ENCODE peak calls at places on chromosomes 1 and 21, in nine cellular contexts. One of them, this sample, is unnamed.

GRCh38 chr21:16509466-16509865 is 779.7 kb downstream of the USP25 start:
- DNase-seq in activated CD4-positive, CD25-positive, alpha-beta regulatory T cell treated with anti-CD3 and anti-CD28 coated beads, Interleukin-2, amount 50 U/mL, for 16 hours: no peak
- DNase-seq in NCI-H1105 treated with DMSO at 0.1 percent for 48 hours: no peak
- DNase-seq in NCI-H2081: no peak
- DNase-seq in nephron progenitor cell: no peak
- DNase-seq in endodermal cell: no peak
- DNase-seq in AG04450: no peak
- DNase-seq in prostate gland: no peak
- DNase-seq in H9: no peak
- DNase-seq in this sample: no peak

GRCh38 chr1:100631015-100631521 is 88.5 kb upstream of the VCAM1 start:
- DNase-seq in activated CD4-positive, CD25-positive, alpha-beta regulatory T cell treated with anti-CD3 and anti-CD28 coated beads, Interleukin-2, amount 50 U/mL, for 16 hours: no peak
- DNase-seq in NCI-H1105 treated with DMSO at 0.1 percent for 48 hours: no peak
- DNase-seq in NCI-H2081: no peak
- DNase-seq in nephron progenitor cell: no peak
- DNase-seq in endodermal cell: no peak
- DNase-seq in AG04450: peak
- DNase-seq in prostate gland: no peak
- DNase-seq in H9: no peak
- DNase-seq in this sample: no peak

GRCh38 chr1:83098791-83099190 is 900.1 kb downstream of the TTLL7 start:
- DNase-seq in activated CD4-positive, CD25-positive, alpha-beta regulatory T cell treated with anti-CD3 and anti-CD28 coated beads, Interleukin-2, amount 50 U/mL, for 16 hours: no peak
- DNase-seq in NCI-H1105 treated with DMSO at 0.1 percent for 48 hours: no peak
- DNase-seq in NCI-H2081: no peak
- DNase-seq in nephron progenitor cell: no peak
- DNase-seq in endodermal cell: no peak
- DNase-seq in AG04450: no peak
- DNase-seq in prostate gland: no peak
- DNase-seq in H9: no peak
- DNase-seq in this sample: no peak

GRCh38 chr1:172626845-172627244 is 32.1 kb upstream of the FASLG start:
- DNase-seq in activated CD4-positive, CD25-positive, alpha-beta regulatory T cell treated with anti-CD3 and anti-CD28 coated beads, Interleukin-2, amount 50 U/mL, for 16 hours: no peak
- DNase-seq in NCI-H1105 treated with DMSO at 0.1 percent for 48 hours: no peak
- DNase-seq in NCI-H2081: no peak
- DNase-seq in nephron progenitor cell: no peak
- DNase-seq in endodermal cell: no peak
- DNase-seq in AG04450: no peak
- DNase-seq in prostate gland: no peak
- DNase-seq in H9: no peak
- DNase-seq in this sample: no peak

GRCh38 chr1:22592051-22592450 is 28.8 kb downstream of the EPHA8 start:
- DNase-seq in activated CD4-positive, CD25-positive, alpha-beta regulatory T cell treated with anti-CD3 and anti-CD28 coated beads, Interleukin-2, amount 50 U/mL, for 16 hours: no peak
- DNase-seq in NCI-H1105 treated with DMSO at 0.1 percent for 48 hours: no peak
- DNase-seq in NCI-H2081: no peak
- DNase-seq in nephron progenitor cell: no peak
- DNase-seq in endodermal cell: no peak
- DNase-seq in AG04450: no peak
- DNase-seq in prostate gland: no peak
- DNase-seq in H9: no peak
- DNase-seq in this sample: no peak

GRCh38 chr1:176051402-176051801 is 155.7 kb downstream of the COP1 start:
- DNase-seq in activated CD4-positive, CD25-positive, alpha-beta regulatory T cell treated with anti-CD3 and anti-CD28 coated beads, Interleukin-2, amount 50 U/mL, for 16 hours: no peak
- DNase-seq in NCI-H1105 treated with DMSO at 0.1 percent for 48 hours: no peak
- DNase-seq in NCI-H2081: no peak
- DNase-seq in nephron progenitor cell: no peak
- DNase-seq in endodermal cell: no peak
- DNase-seq in AG04450: no peak
- DNase-seq in prostate gland: no peak
- DNase-seq in H9: no peak
- DNase-seq in this sample: no peak

GRCh38 chr1:240691521-240692338 is 79.8 kb upstream of the GREM2 start:
- DNase-seq in activated CD4-positive, CD25-positive, alpha-beta regulatory T cell treated with anti-CD3 and anti-CD28 coated beads, Interleukin-2, amount 50 U/mL, for 16 hours: no peak
- DNase-seq in NCI-H1105 treated with DMSO at 0.1 percent for 48 hours: no peak
- DNase-seq in NCI-H2081: peak
- DNase-seq in nephron progenitor cell: peak
- DNase-seq in endodermal cell: peak
- DNase-seq in AG04450: no peak
- DNase-seq in prostate gland: no peak
- DNase-seq in H9: peak
- DNase-seq in this sample: no peak

GRCh38 chr1:31987231-31987630 is 26.4 kb upstream of the KHDRBS1 start:
- DNase-seq in activated CD4-positive, CD25-positive, alpha-beta regulatory T cell treated with anti-CD3 and anti-CD28 coated beads, Interleukin-2, amount 50 U/mL, for 16 hours: no peak
- DNase-seq in NCI-H1105 treated with DMSO at 0.1 percent for 48 hours: peak
- DNase-seq in NCI-H2081: peak
- DNase-seq in nephron progenitor cell: peak
- DNase-seq in endodermal cell: peak
- DNase-seq in AG04450: no peak
- DNase-seq in prostate gland: no peak
- DNase-seq in H9: peak
- DNase-seq in this sample: no peak

GRCh38 chr1:225911207-225912130 is 12.6 kb downstream of the PYCR2 start:
- DNase-seq in activated CD4-positive, CD25-positive, alpha-beta regulatory T cell treated with anti-CD3 and anti-CD28 coated beads, Interleukin-2, amount 50 U/mL, for 16 hours: peak
- DNase-seq in NCI-H1105 treated with DMSO at 0.1 percent for 48 hours: no peak
- DNase-seq in NCI-H2081: no peak
- DNase-seq in nephron progenitor cell: peak
- DNase-seq in endodermal cell: peak
- DNase-seq in AG04450: no peak
- DNase-seq in prostate gland: peak
- DNase-seq in H9: peak
- DNase-seq in this sample: peak

GRCh38 chr1:30748699-30749401 is 8.7 kb downstream of the LAPTM5 start:
- DNase-seq in activated CD4-positive, CD25-positive, alpha-beta regulatory T cell treated with anti-CD3 and anti-CD28 coated beads, Interleukin-2, amount 50 U/mL, for 16 hours: no peak
- DNase-seq in NCI-H1105 treated with DMSO at 0.1 percent for 48 hours: peak
- DNase-seq in NCI-H2081: no peak
- DNase-seq in nephron progenitor cell: no peak
- DNase-seq in endodermal cell: peak
- DNase-seq in AG04450: no peak
- DNase-seq in prostate gland: no peak
- DNase-seq in H9: no peak
- DNase-seq in this sample: no peak

GRCh38 chr1:44679468-44679867 is 5.0 kb downstream of the ARMH1 start:
- DNase-seq in activated CD4-positive, CD25-positive, alpha-beta regulatory T cell treated with anti-CD3 and anti-CD28 coated beads, Interleukin-2, amount 50 U/mL, for 16 hours: no peak
- DNase-seq in NCI-H1105 treated with DMSO at 0.1 percent for 48 hours: no peak
- DNase-seq in NCI-H2081: no peak
- DNase-seq in nephron progenitor cell: no peak
- DNase-seq in endodermal cell: no peak
- DNase-seq in AG04450: no peak
- DNase-seq in prostate gland: no peak
- DNase-seq in H9: no peak
- DNase-seq in this sample: no peak

GRCh38 chr1:12556368-12556930 is 61.6 kb downstream of the DHRS3 start:
- DNase-seq in activated CD4-positive, CD25-positive, alpha-beta regulatory T cell treated with anti-CD3 and anti-CD28 coated beads, Interleukin-2, amount 50 U/mL, for 16 hours: no peak
- DNase-seq in NCI-H1105 treated with DMSO at 0.1 percent for 48 hours: no peak
- DNase-seq in NCI-H2081: no peak
- DNase-seq in nephron progenitor cell: no peak
- DNase-seq in endodermal cell: peak
- DNase-seq in AG04450: peak
- DNase-seq in prostate gland: peak
- DNase-seq in H9: no peak
- DNase-seq in this sample: no peak

GRCh38 chr1:8116892-8117262 is 90.8 kb upstream of the ERRFI1 start:
- DNase-seq in activated CD4-positive, CD25-positive, alpha-beta regulatory T cell treated with anti-CD3 and anti-CD28 coated beads, Interleukin-2, amount 50 U/mL, for 16 hours: no peak
- DNase-seq in NCI-H1105 treated with DMSO at 0.1 percent for 48 hours: no peak
- DNase-seq in NCI-H2081: no peak
- DNase-seq in nephron progenitor cell: peak
- DNase-seq in endodermal cell: no peak
- DNase-seq in AG04450: peak
- DNase-seq in prostate gland: no peak
- DNase-seq in H9: no peak
- DNase-seq in this sample: no peak

GRCh38 chr1:13899856-13900255 is 199.9 kb downstream of the PRDM2 start:
- DNase-seq in activated CD4-positive, CD25-positive, alpha-beta regulatory T cell treated with anti-CD3 and anti-CD28 coated beads, Interleukin-2, amount 50 U/mL, for 16 hours: no peak
- DNase-seq in NCI-H1105 treated with DMSO at 0.1 percent for 48 hours: no peak
- DNase-seq in NCI-H2081: no peak
- DNase-seq in nephron progenitor cell: no peak
- DNase-seq in endodermal cell: no peak
- DNase-seq in AG04450: no peak
- DNase-seq in prostate gland: no peak
- DNase-seq in H9: no peak
- DNase-seq in this sample: no peak

GRCh38 chr1:19654886-19655717 is 9.6 kb upstream of the HTR6 start:
- DNase-seq in activated CD4-positive, CD25-positive, alpha-beta regulatory T cell treated with anti-CD3 and anti-CD28 coated beads, Interleukin-2, amount 50 U/mL, for 16 hours: no peak
- DNase-seq in NCI-H1105 treated with DMSO at 0.1 percent for 48 hours: peak
- DNase-seq in NCI-H2081: no peak
- DNase-seq in nephron progenitor cell: no peak
- DNase-seq in endodermal cell: no peak
- DNase-seq in AG04450: no peak
- DNase-seq in prostate gland: no peak
- DNase-seq in H9: no peak
- DNase-seq in this sample: no peak

GRCh38 chr1:2091611-2092604 is 41.7 kb downstream of the PRKCZ start:
- DNase-seq in activated CD4-positive, CD25-positive, alpha-beta regulatory T cell treated with anti-CD3 and anti-CD28 coated beads, Interleukin-2, amount 50 U/mL, for 16 hours: no peak
- DNase-seq in NCI-H1105 treated with DMSO at 0.1 percent for 48 hours: no peak
- DNase-seq in NCI-H2081: no peak
- DNase-seq in nephron progenitor cell: peak
- DNase-seq in endodermal cell: peak
- DNase-seq in AG04450: no peak
- DNase-seq in prostate gland: no peak
- DNase-seq in H9: peak
- DNase-seq in this sample: peak

GRCh38 chr1:23576338-23577055 is 17.2 kb upstream of the ID3 start:
- DNase-seq in activated CD4-positive, CD25-positive, alpha-beta regulatory T cell treated with anti-CD3 and anti-CD28 coated beads, Interleukin-2, amount 50 U/mL, for 16 hours: no peak
- DNase-seq in NCI-H1105 treated with DMSO at 0.1 percent for 48 hours: no peak
- DNase-seq in NCI-H2081: no peak
- DNase-seq in nephron progenitor cell: no peak
- DNase-seq in endodermal cell: no peak
- DNase-seq in AG04450: no peak
- DNase-seq in prostate gland: no peak
- DNase-seq in H9: no peak
- DNase-seq in this sample: no peak

GRCh38 chr1:228647523-228648444 is 87.5 kb upstream of the RHOU start:
- DNase-seq in activated CD4-positive, CD25-positive, alpha-beta regulatory T cell treated with anti-CD3 and anti-CD28 coated beads, Interleukin-2, amount 50 U/mL, for 16 hours: no peak
- DNase-seq in NCI-H1105 treated with DMSO at 0.1 percent for 48 hours: peak
- DNase-seq in NCI-H2081: peak
- DNase-seq in nephron progenitor cell: peak
- DNase-seq in endodermal cell: peak
- DNase-seq in AG04450: no peak
- DNase-seq in prostate gland: peak
- DNase-seq in H9: peak
- DNase-seq in this sample: no peak

GRCh38 chr1:85681087-85681486 is 27.1 kb downstream of the ZNHIT6 start:
- DNase-seq in activated CD4-positive, CD25-positive, alpha-beta regulatory T cell treated with anti-CD3 and anti-CD28 coated beads, Interleukin-2, amount 50 U/mL, for 16 hours: no peak
- DNase-seq in NCI-H1105 treated with DMSO at 0.1 percent for 48 hours: no peak
- DNase-seq in NCI-H2081: no peak
- DNase-seq in nephron progenitor cell: no peak
- DNase-seq in endodermal cell: no peak
- DNase-seq in AG04450: no peak
- DNase-seq in prostate gland: no peak
- DNase-seq in H9: no peak
- DNase-seq in this sample: no peak

GRCh38 chr21:42642219-42642745 is 11.1 kb upstream of the PDE9A start:
- DNase-seq in activated CD4-positive, CD25-positive, alpha-beta regulatory T cell treated with anti-CD3 and anti-CD28 coated beads, Interleukin-2, amount 50 U/mL, for 16 hours: no peak
- DNase-seq in NCI-H1105 treated with DMSO at 0.1 percent for 48 hours: no peak
- DNase-seq in NCI-H2081: no peak
- DNase-seq in nephron progenitor cell: no peak
- DNase-seq in endodermal cell: no peak
- DNase-seq in AG04450: no peak
- DNase-seq in prostate gland: no peak
- DNase-seq in H9: no peak
- DNase-seq in this sample: no peak

GRCh38 chr1:10687782-10688408 is 108.6 kb downstream of the CASZ1 start:
- DNase-seq in activated CD4-positive, CD25-positive, alpha-beta regulatory T cell treated with anti-CD3 and anti-CD28 coated beads, Interleukin-2, amount 50 U/mL, for 16 hours: no peak
- DNase-seq in NCI-H1105 treated with DMSO at 0.1 percent for 48 hours: no peak
- DNase-seq in NCI-H2081: no peak
- DNase-seq in nephron progenitor cell: no peak
- DNase-seq in endodermal cell: no peak
- DNase-seq in AG04450: no peak
- DNase-seq in prostate gland: no peak
- DNase-seq in H9: no peak
- DNase-seq in this sample: no peak

GRCh38 chr1:117143172-117143571 is 21.6 kb upstream of the TRIM45 start:
- DNase-seq in activated CD4-positive, CD25-positive, alpha-beta regulatory T cell treated with anti-CD3 and anti-CD28 coated beads, Interleukin-2, amount 50 U/mL, for 16 hours: no peak
- DNase-seq in NCI-H1105 treated with DMSO at 0.1 percent for 48 hours: no peak
- DNase-seq in NCI-H2081: no peak
- DNase-seq in nephron progenitor cell: no peak
- DNase-seq in endodermal cell: no peak
- DNase-seq in AG04450: no peak
- DNase-seq in prostate gland: no peak
- DNase-seq in H9: no peak
- DNase-seq in this sample: no peak

GRCh38 chr1:205344010-205344808 is 12.5 kb downstream of the KLHDC8A start:
- DNase-seq in activated CD4-positive, CD25-positive, alpha-beta regulatory T cell treated with anti-CD3 and anti-CD28 coated beads, Interleukin-2, amount 50 U/mL, for 16 hours: no peak
- DNase-seq in NCI-H1105 treated with DMSO at 0.1 percent for 48 hours: peak
- DNase-seq in NCI-H2081: peak
- DNase-seq in nephron progenitor cell: peak
- DNase-seq in endodermal cell: peak
- DNase-seq in AG04450: no peak
- DNase-seq in prostate gland: no peak
- DNase-seq in H9: no peak
- DNase-seq in this sample: peak

GRCh38 chr1:228368801-228369607 is 37.6 kb downstream of the TRIM11 start:
- DNase-seq in activated CD4-positive, CD25-positive, alpha-beta regulatory T cell treated with anti-CD3 and anti-CD28 coated beads, Interleukin-2, amount 50 U/mL, for 16 hours: no peak
- DNase-seq in NCI-H1105 treated with DMSO at 0.1 percent for 48 hours: no peak
- DNase-seq in NCI-H2081: no peak
- DNase-seq in nephron progenitor cell: no peak
- DNase-seq in endodermal cell: no peak
- DNase-seq in AG04450: no peak
- DNase-seq in prostate gland: no peak
- DNase-seq in H9: no peak
- DNase-seq in this sample: no peak

GRCh38 chr1:23638786-23639241 is 52.8 kb upstream of the RPL11 start:
- DNase-seq in activated CD4-positive, CD25-positive, alpha-beta regulatory T cell treated with anti-CD3 and anti-CD28 coated beads, Interleukin-2, amount 50 U/mL, for 16 hours: no peak
- DNase-seq in NCI-H1105 treated with DMSO at 0.1 percent for 48 hours: no peak
- DNase-seq in NCI-H2081: no peak
- DNase-seq in nephron progenitor cell: no peak
- DNase-seq in endodermal cell: no peak
- DNase-seq in AG04450: no peak
- DNase-seq in prostate gland: no peak
- DNase-seq in H9: no peak
- DNase-seq in this sample: no peak

GRCh38 chr21:17775431-17776126 is 43.6 kb downstream of the C21orf91 start:
- DNase-seq in activated CD4-positive, CD25-positive, alpha-beta regulatory T cell treated with anti-CD3 and anti-CD28 coated beads, Interleukin-2, amount 50 U/mL, for 16 hours: peak
- DNase-seq in NCI-H1105 treated with DMSO at 0.1 percent for 48 hours: no peak
- DNase-seq in NCI-H2081: no peak
- DNase-seq in nephron progenitor cell: no peak
- DNase-seq in endodermal cell: no peak
- DNase-seq in AG04450: no peak
- DNase-seq in prostate gland: no peak
- DNase-seq in H9: no peak
- DNase-seq in this sample: peak

GRCh38 chr1:66497910-66498309 is 36.0 kb upstream of the SGIP1 start:
- DNase-seq in activated CD4-positive, CD25-positive, alpha-beta regulatory T cell treated with anti-CD3 and anti-CD28 coated beads, Interleukin-2, amount 50 U/mL, for 16 hours: no peak
- DNase-seq in NCI-H1105 treated with DMSO at 0.1 percent for 48 hours: no peak
- DNase-seq in NCI-H2081: no peak
- DNase-seq in nephron progenitor cell: no peak
- DNase-seq in endodermal cell: no peak
- DNase-seq in AG04450: no peak
- DNase-seq in prostate gland: no peak
- DNase-seq in H9: no peak
- DNase-seq in this sample: no peak

GRCh38 chr1:157490337-157491165 is 61.8 kb downstream of the FCRL5 start:
- DNase-seq in activated CD4-positive, CD25-positive, alpha-beta regulatory T cell treated with anti-CD3 and anti-CD28 coated beads, Interleukin-2, amount 50 U/mL, for 16 hours: no peak
- DNase-seq in NCI-H1105 treated with DMSO at 0.1 percent for 48 hours: peak
- DNase-seq in NCI-H2081: peak
- DNase-seq in nephron progenitor cell: peak
- DNase-seq in endodermal cell: peak
- DNase-seq in AG04450: no peak
- DNase-seq in prostate gland: peak
- DNase-seq in H9: peak
- DNase-seq in this sample: peak

GRCh38 chr1:27525296-27526271 is 35.6 kb upstream of the WASF2 start:
- DNase-seq in activated CD4-positive, CD25-positive, alpha-beta regulatory T cell treated with anti-CD3 and anti-CD28 coated beads, Interleukin-2, amount 50 U/mL, for 16 hours: no peak
- DNase-seq in NCI-H1105 treated with DMSO at 0.1 percent for 48 hours: no peak
- DNase-seq in NCI-H2081: peak
- DNase-seq in nephron progenitor cell: peak
- DNase-seq in endodermal cell: peak
- DNase-seq in AG04450: no peak
- DNase-seq in prostate gland: no peak
- DNase-seq in H9: peak
- DNase-seq in this sample: no peak

GRCh38 chr1:243543501-243543900 is 287.7 kb downstream of the SDCCAG8 start:
- DNase-seq in activated CD4-positive, CD25-positive, alpha-beta regulatory T cell treated with anti-CD3 and anti-CD28 coated beads, Interleukin-2, amount 50 U/mL, for 16 hours: no peak
- DNase-seq in NCI-H1105 treated with DMSO at 0.1 percent for 48 hours: no peak
- DNase-seq in NCI-H2081: no peak
- DNase-seq in nephron progenitor cell: no peak
- DNase-seq in endodermal cell: no peak
- DNase-seq in AG04450: no peak
- DNase-seq in prostate gland: no peak
- DNase-seq in H9: no peak
- DNase-seq in this sample: no peak

GRCh38 chr1:56081151-56081550 is 498.2 kb downstream of the PLPP3 start:
- DNase-seq in activated CD4-positive, CD25-positive, alpha-beta regulatory T cell treated with anti-CD3 and anti-CD28 coated beads, Interleukin-2, amount 50 U/mL, for 16 hours: no peak
- DNase-seq in NCI-H1105 treated with DMSO at 0.1 percent for 48 hours: no peak
- DNase-seq in NCI-H2081: no peak
- DNase-seq in nephron progenitor cell: no peak
- DNase-seq in endodermal cell: no peak
- DNase-seq in AG04450: peak
- DNase-seq in prostate gland: no peak
- DNase-seq in H9: no peak
- DNase-seq in this sample: no peak